ENCODE peak calls at places on chromosomes 12 and 14, in eight cellular contexts. R is right lobe of liver, W is AG04450, D is thyroid gland, K is MM.1S, B is RWPE2, Q is Peyer's patch, T is brain microvascular endothelial cell. S is an unnamed sample. For H3K27me3, the result is how much of the 10 kb centered on the place peaks cover.

GRCh38 chr12:27549801-27550652 is 26.0 kb downstream of the PPFIBP1 start:
- DNase-seq in W (peak), T (peak), R (peak), B (peak), K (no peak), D (peak), Q (peak), S (peak)

GRCh38 chr12:93913845-93914244 is 234.5 kb upstream of the PLXNC1 start:
- DNase-seq in W (no peak), D (no peak), B (no peak), R (no peak), Q (no peak), K (no peak), T (peak), S (peak)

GRCh38 chr12:29066061-29066588 is 83.0 kb upstream of the FAR2 start:
- DNase-seq in Q (no peak), W (no peak), K (no peak), D (no peak), T (peak), B (no peak), R (no peak), S (peak)

GRCh38 chr12:56087220-56087619 is 7.3 kb downstream of the ERBB3 start:
- DNase-seq in K (no peak), T (no peak), R (peak), D (peak), B (no peak), Q (peak), W (no peak), S (no peak)

GRCh38 chr14:89589400-89590128 is 172.5 kb upstream of the FOXN3 start:
- DNase-seq in B (no peak), R (no peak), K (no peak), W (no peak), D (no peak), T (no peak), Q (no peak), S (no peak)

GRCh38 chr14:78701246-78701645 is 531.1 kb downstream of the NRXN3 start:
- DNase-seq in R (no peak), W (no peak), B (no peak), D (no peak), K (no peak), Q (no peak), T (peak), S (no peak)

GRCh38 chr12:72560370-72560769 is 288.2 kb downstream of the TRHDE start:
- DNase-seq in T (no peak), W (no peak), B (no peak), K (no peak), R (no peak), D (no peak), Q (no peak), S (no peak)

GRCh38 chr12:538731-539539 is 79.2 kb downstream of the B4GALNT3 start:
- DNase-seq in K (no peak), R (no peak), T (peak), D (peak), Q (peak), W (no peak), B (no peak), S (no peak)

GRCh38 chr14:103576371-103577024 is 13.7 kb downstream of the COA8 start:
- DNase-seq in B (peak), D (peak), Q (peak), W (no peak), R (peak), T (peak), K (no peak), S (no peak)

GRCh38 chr14:100290607-100291304 is 15.5 kb downstream of the SLC25A29 start:
- DNase-seq in R (peak), W (no peak), D (no peak), K (no peak), Q (peak), B (no peak), T (no peak), S (no peak)

GRCh38 chr12:113988064-113988451 is 21.9 kb upstream of the RBM19 start:
- DNase-seq in Q (no peak), W (no peak), T (no peak), K (no peak), R (no peak), D (no peak), B (no peak), S (peak)

GRCh38 chr12:124273630-124274029 is 21.3 kb upstream of the RFLNA start:
- DNase-seq in Q (no peak), T (peak), K (no peak), R (no peak), D (peak), B (no peak), W (no peak), S (no peak)

GRCh38 chr12:39103552-39104165 is 198.3 kb upstream of the CPNE8 start:
- DNase-seq in W (no peak), K (peak), Q (no peak), T (peak), B (no peak), R (no peak), D (peak), S (no peak)

GRCh38 chr14:106657460-106657859 is 1131.1 kb downstream of the TMEM121 start:
- DNase-seq in Q (peak), D (no peak), K (peak), W (no peak), T (no peak), B (no peak), R (no peak), S (no peak)

GRCh38 chr14:65496178-65496993 is 83.9 kb downstream of the FUT8 start:
- DNase-seq in W (no peak), B (no peak), Q (no peak), D (no peak), T (no peak), R (no peak), K (no peak), S (no peak)

GRCh38 chr14:74574706-74575105 is 37.3 kb downstream of the LTBP2 start:
- DNase-seq in Q (no peak), T (no peak), R (peak), W (no peak), K (no peak), B (no peak), D (no peak), S (no peak)

GRCh38 chr14:97219356-97220017 is 422.3 kb downstream of the VRK1 start:
- DNase-seq in B (no peak), R (no peak), W (no peak), D (no peak), Q (no peak), K (no peak), T (no peak), S (no peak)

GRCh38 chr14:34650786-34651584 is 21.0 kb upstream of the SNX6 start:
- DNase-seq in W (peak), B (peak), D (no peak), Q (no peak), K (no peak), T (peak), R (no peak), S (no peak)

GRCh38 chr14:61528591-61529021 is 166.7 kb upstream of the HIF1A start:
- DNase-seq in B (no peak), R (no peak), K (no peak), W (peak), T (peak), Q (no peak), D (no peak), S (peak)

GRCh38 chr12:8554451-8555195 is 13.9 kb upstream of the CLEC4E start:
- DNase-seq in R (no peak), K (no peak), B (no peak), T (peak), Q (no peak), W (no peak), D (no peak), S (no peak)

GRCh38 chr12:105272814-105273416 is 36.9 kb upstream of the APPL2 start:
- DNase-seq in T (no peak), W (no peak), R (no peak), B (no peak), K (no peak), D (no peak), Q (no peak), S (no peak)

GRCh38 chr12:11944321-11944720 is 126.4 kb upstream of the BCL2L14 start:
- DNase-seq in B (no peak), K (no peak), Q (no peak), D (no peak), T (no peak), W (no peak), R (no peak), S (no peak)

GRCh38 chr14:92510972-92511371 is 2.6 kb upstream of the RIN3 start:
- DNase-seq in W (no peak), B (peak), D (no peak), K (no peak), R (no peak), T (no peak), Q (peak), S (no peak)

GRCh38 chr14:90489916-90490726 is 93.3 kb downstream of the CALM1 start:
- DNase-seq in R (no peak), D (peak), K (no peak), B (peak), W (no peak), Q (no peak), T (peak), S (no peak)

GRCh38 chr12:43292699-43293098 is 259.3 kb downstream of the ADAMTS20 start:
- DNase-seq in T (no peak), B (no peak), W (no peak), Q (no peak), K (no peak), R (no peak), D (no peak), S (no peak)

GRCh38 chr12:113104953-113105510 is 30.5 kb downstream of the RASAL1 start:
- DNase-seq in R (no peak), T (no peak), D (no peak), K (no peak), Q (no peak), B (no peak), W (no peak), S (no peak)

GRCh38 chr12:9779209-9779608 is 18.5 kb upstream of the CD69 start:
- DNase-seq in Q (no peak), T (no peak), K (no peak), W (no peak), B (no peak), R (no peak), D (no peak), S (no peak)

GRCh38 chr14:26597136-26598080 is at the start of gene NOVA1:
- DNase-seq in R (peak), K (no peak), Q (peak), W (no peak), D (peak), T (peak), B (no peak), S (no peak)

GRCh38 chr12:21962236-21962635 is 21.0 kb upstream of the ABCC9 start:
- DNase-seq in W (no peak), T (peak), Q (no peak), K (no peak), B (no peak), R (peak), D (no peak), S (no peak)

GRCh38 chr12:104181313-104181712 is 34.3 kb upstream of the TXNRD1 start:
- DNase-seq in Q (no peak), T (peak), W (no peak), R (no peak), D (peak), K (no peak), B (no peak), S (no peak)

GRCh38 chr14:56102901-56103409 is 15.3 kb upstream of the PELI2 start:
- DNase-seq in T (no peak), W (no peak), R (no peak), B (no peak), D (no peak), K (no peak), Q (no peak), S (no peak)

GRCh38 chr14:68359862-68360552 is 432.9 kb downstream of the ZFP36L1 start:
- DNase-seq in W (no peak), K (no peak), R (no peak), Q (peak), B (no peak), T (no peak), D (peak), S (no peak)

GRCh38 chr12:65830305-65830704 is 6.0 kb downstream of the HMGA2 start:
- DNase-seq in W (no peak), T (no peak), D (no peak), K (no peak), Q (no peak), B (no peak), R (no peak), S (no peak)

GRCh38 chr14:54809767-54810166 is 92.9 kb downstream of the GCH1 start:
- DNase-seq in T (no peak), B (no peak), Q (no peak), K (no peak), W (no peak), R (no peak), D (no peak), S (no peak)

GRCh38 chr12:6458281-6459003 is 6.6 kb downstream of the TAPBPL start:
- DNase-seq in D (no peak), W (no peak), B (no peak), K (no peak), R (peak), Q (peak), T (no peak), S (no peak)

GRCh38 chr12:101074940-101075680 is 134.9 kb downstream of the SLC5A8 start:
- DNase-seq in T (no peak), B (no peak), R (no peak), W (no peak), K (no peak), Q (no peak), D (no peak), S (no peak)

GRCh38 chr12:5976711-5977110 is 31.7 kb upstream of the ANO2 start:
- DNase-seq in D (no peak), T (no peak), R (no peak), K (no peak), W (no peak), B (no peak), Q (no peak), S (no peak)

GRCh38 chr12:24038211-24038997 is 88.9 kb upstream of the SOX5 start:
- DNase-seq in K (no peak), T (no peak), R (no peak), D (no peak), Q (no peak), W (no peak), B (no peak), S (peak)
- H3K27ac ChIP-seq in K (no peak), T (peak), R (peak), D (no peak), Q (no peak), W (no peak), B (no peak), S (peak)

DNA sequence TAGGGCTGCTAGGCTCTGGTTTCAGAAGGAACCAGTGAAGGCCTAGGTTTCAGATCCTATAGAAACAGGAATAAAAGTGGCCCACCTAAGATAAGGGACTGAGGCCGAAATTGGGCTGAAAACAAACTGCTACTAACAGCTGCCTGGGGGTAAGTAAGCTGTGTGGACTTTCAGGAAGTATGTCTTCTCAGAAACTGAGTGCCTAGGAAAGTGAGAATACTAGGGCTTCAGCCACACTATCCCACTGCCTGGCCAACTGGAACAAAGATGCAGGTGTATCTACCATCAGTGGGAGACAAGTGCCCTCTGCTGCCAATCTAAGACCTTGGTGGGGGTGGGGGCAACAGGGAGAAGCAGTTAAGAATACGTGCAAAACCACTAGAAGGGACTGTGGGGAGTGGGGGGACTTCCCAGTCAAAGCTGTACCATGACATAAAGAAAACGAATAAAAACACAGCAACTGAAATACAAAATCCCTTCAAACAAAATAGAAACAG is 82.5 kb downstream of the MED13L start:
- DNase-seq in R (no peak), K (peak), T (no peak), Q (no peak), B (no peak), W (no peak), D (no peak), S (no peak)
- H3K4me3 ChIP-seq in R (no peak), K (no peak), T (no peak), Q (no peak), B (no peak), W (no peak), D (no peak), S (no peak)

GRCh38 chr12:53803703-53804102 is 51.9 kb upstream of the CISTR start:
- DNase-seq in Q (no peak), W (no peak), R (no peak), K (no peak), T (no peak), B (no peak), D (no peak), S (no peak)

GRCh38 chr12:53805067-53805466 is 53.3 kb upstream of the CISTR start:
- DNase-seq in B (no peak), D (no peak), Q (no peak), K (no peak), W (peak), R (no peak), T (no peak), S (no peak)

GRCh38 chr12:53803194-53803593 is 51.4 kb upstream of the CISTR start:
- DNase-seq in D (no peak), T (no peak), W (no peak), Q (no peak), K (no peak), B (no peak), R (no peak), S (no peak)

GRCh38 chr12:53805801-53806200 is 54.0 kb upstream of the CISTR start:
- DNase-seq in K (no peak), B (no peak), Q (no peak), W (no peak), T (no peak), R (no peak), D (no peak), S (no peak)

GRCh38 chr12:53804429-53804828 is 52.6 kb upstream of the CISTR start:
- DNase-seq in W (no peak), T (no peak), K (no peak), R (no peak), B (no peak), D (no peak), Q (no peak), S (no peak)
- H3K27me3 ChIP-seq in W (under half), T (under half), K (under half), R (under half), B (under half), D (under half), Q (under half), S (under half)

GRCh38 chr14:76940057-76940456 is 88.5 kb downstream of the IRF2BPL start:
- DNase-seq in R (no peak), W (no peak), D (no peak), B (no peak), Q (no peak), T (no peak), K (no peak), S (no peak)

GRCh38 chr14:76939015-76939742 is 89.3 kb downstream of the IRF2BPL start:
- DNase-seq in T (no peak), K (no peak), D (no peak), R (no peak), Q (no peak), W (no peak), B (no peak), S (no peak)

GRCh38 chr14:76942288-76942778 is 86.2 kb downstream of the IRF2BPL start:
- DNase-seq in T (no peak), B (no peak), Q (no peak), R (no peak), W (no peak), K (no peak), D (no peak), S (no peak)

GRCh38 chr14:76943072-76943471 is 85.4 kb downstream of the IRF2BPL start:
- DNase-seq in T (no peak), R (no peak), K (no peak), D (no peak), Q (no peak), B (no peak), W (no peak), S (no peak)

GRCh38 chr14:76941544-76942287 is 86.8 kb downstream of the IRF2BPL start:
- DNase-seq in R (no peak), D (no peak), B (no peak), T (no peak), Q (no peak), K (no peak), W (no peak), S (no peak)
- H3K27ac ChIP-seq in R (no peak), D (no peak), B (no peak), T (no peak), Q (no peak), K (no peak), W (no peak), S (no peak)

S was measured in SJSA1.